ENCODE peak calls at places on chromosomes 5 and 9, in ten cellular contexts. S, L, D, G, P, A, H, N, T and C are unnamed samples.
A peak's percentile ranks its signal among the peaks of the same experiment; 100 is the strongest.

GRCh38 chr5:150540615-150541396 is 32.9 kb downstream of the NDST1 start:
- DNase-seq in S (peak; percentile 38), L (no peak), D (peak; percentile 72), G (peak; percentile 82), P (peak; percentile 96), A (no peak), H (peak; percentile 37), N (peak; percentile 49), T (peak; percentile 98), C (peak; percentile 93)

GRCh38 chr5:140576776-140577201 is 12.2 kb downstream of the SLC35A4 start:
- DNase-seq in S (no peak), L (no peak), D (no peak), G (peak; percentile 24), P (peak; percentile 31), A (no peak), H (no peak), N (no peak), T (peak; percentile 52), C (no peak)

GRCh38 chr9:16337322-16338029 is 533.0 kb downstream of the BNC2 start:
- DNase-seq in S (no peak), L (no peak), D (no peak), G (peak; percentile 89), P (peak; percentile 92), A (no peak), H (no peak), N (no peak), T (peak; percentile 63), C (peak; percentile 100)

GRCh38 chr5:38382898-38383297 is 124.5 kb downstream of the EGFLAM start:
- DNase-seq in S (peak; percentile 69), L (peak; percentile 78), D (peak; percentile 56), G (peak; percentile 72), P (peak; percentile 75), A (peak; percentile 54), H (peak; percentile 47), N (peak; percentile 14), T (peak; percentile 83), C (peak; percentile 73)

GRCh38 chr5:145811834-145812625 is 23.1 kb downstream of the PRELID2 start:
- DNase-seq in S (no peak), L (peak; percentile 24), D (no peak), G (peak; percentile 69), P (peak; percentile 66), A (no peak), H (no peak), N (no peak), T (peak; percentile 84), C (peak; percentile 53)

GRCh38 chr5:136814621-136815378 is 449.5 kb upstream of the TRPC7 start:
- DNase-seq in S (no peak), L (no peak), D (peak; percentile 34), G (no peak), P (peak; percentile 82), A (no peak), H (no peak), N (no peak), T (no peak), C (peak; percentile 91)

GRCh38 chr5:34658023-34658422 is 1.9 kb downstream of the RAI14 start:
- DNase-seq in S (no peak), L (no peak), D (no peak), G (no peak), P (peak; percentile 36), A (no peak), H (no peak), N (no peak), T (peak; percentile 64), C (peak; percentile 60)

GRCh38 chr5:77733130-77733529 is 43.0 kb downstream of the TBCA start:
- DNase-seq in S (no peak), L (no peak), D (no peak), G (no peak), P (peak; percentile 42), A (no peak), H (no peak), N (no peak), T (no peak), C (no peak)

DNA sequence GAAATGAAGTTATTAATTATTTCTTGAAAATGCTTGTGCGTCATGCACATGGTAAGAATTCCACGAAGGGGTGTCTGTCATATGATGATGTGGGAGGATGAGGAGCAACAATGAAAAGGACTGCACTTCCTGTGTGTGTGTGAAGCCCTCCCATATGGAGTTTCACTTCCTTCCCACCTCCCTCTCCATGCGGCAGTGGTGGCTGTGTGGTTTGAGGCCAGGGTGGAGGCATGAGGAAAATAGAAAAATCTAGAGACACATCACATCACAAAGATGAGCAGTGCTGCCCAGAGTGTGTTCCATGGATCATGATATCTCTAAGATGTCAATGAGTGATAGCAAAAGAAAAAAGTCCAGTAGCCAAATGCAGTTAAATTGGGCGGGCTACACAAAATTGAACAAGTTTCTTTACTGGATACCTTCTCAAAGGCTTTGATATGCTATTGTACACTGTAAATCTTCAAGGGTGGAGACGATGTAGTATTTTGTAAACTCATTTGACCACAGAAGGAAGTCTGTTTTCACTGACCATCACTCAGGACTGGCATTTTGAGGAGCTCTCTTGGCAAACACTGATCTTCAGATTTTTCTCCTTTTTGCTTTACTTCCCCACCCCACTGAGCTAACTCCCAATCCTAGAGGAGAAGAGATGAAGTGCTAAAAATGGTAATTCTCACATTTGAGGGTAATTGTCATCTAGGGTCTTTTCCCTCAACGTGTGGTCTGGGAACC is 55.7 kb upstream of the EQTN start:
- DNase-seq in S (no peak), L (no peak), D (no peak), G (no peak), P (no peak), A (no peak), H (no peak), N (no peak), T (no peak), C (no peak)
- H3K4me3 ChIP-seq in S (no peak overlapping the region), L (no peak overlapping the region), D (no peak overlapping the region), G (no peak overlapping the region), P (no peak overlapping the region), A (no peak overlapping the region), H (no peak overlapping the region), N (no peak overlapping the region), T (no peak overlapping the region), C (no peak overlapping the region)

GRCh38 chr9:4489562-4489918 is 728 bp upstream of the SLC1A1 start:
- DNase-seq in S (no peak), L (peak; percentile 9), D (no peak), G (no peak), P (peak; percentile 61), A (peak; percentile 34), H (no peak), N (no peak), T (peak; percentile 35), C (peak; percentile 24)
- H3K4me3 ChIP-seq in S (peak overlapping the region; percentile 89), L (peak overlapping the region; percentile 68), D (peak overlapping the region; percentile 92), G (peak overlapping the region; percentile 94), P (peak overlapping the region; percentile 85), A (peak overlapping the region; percentile 62), H (peak overlapping the region; percentile 85), N (peak overlapping the region; percentile 67), T (peak overlapping the region; percentile 75), C (peak overlapping the region; percentile 61)

DNA sequence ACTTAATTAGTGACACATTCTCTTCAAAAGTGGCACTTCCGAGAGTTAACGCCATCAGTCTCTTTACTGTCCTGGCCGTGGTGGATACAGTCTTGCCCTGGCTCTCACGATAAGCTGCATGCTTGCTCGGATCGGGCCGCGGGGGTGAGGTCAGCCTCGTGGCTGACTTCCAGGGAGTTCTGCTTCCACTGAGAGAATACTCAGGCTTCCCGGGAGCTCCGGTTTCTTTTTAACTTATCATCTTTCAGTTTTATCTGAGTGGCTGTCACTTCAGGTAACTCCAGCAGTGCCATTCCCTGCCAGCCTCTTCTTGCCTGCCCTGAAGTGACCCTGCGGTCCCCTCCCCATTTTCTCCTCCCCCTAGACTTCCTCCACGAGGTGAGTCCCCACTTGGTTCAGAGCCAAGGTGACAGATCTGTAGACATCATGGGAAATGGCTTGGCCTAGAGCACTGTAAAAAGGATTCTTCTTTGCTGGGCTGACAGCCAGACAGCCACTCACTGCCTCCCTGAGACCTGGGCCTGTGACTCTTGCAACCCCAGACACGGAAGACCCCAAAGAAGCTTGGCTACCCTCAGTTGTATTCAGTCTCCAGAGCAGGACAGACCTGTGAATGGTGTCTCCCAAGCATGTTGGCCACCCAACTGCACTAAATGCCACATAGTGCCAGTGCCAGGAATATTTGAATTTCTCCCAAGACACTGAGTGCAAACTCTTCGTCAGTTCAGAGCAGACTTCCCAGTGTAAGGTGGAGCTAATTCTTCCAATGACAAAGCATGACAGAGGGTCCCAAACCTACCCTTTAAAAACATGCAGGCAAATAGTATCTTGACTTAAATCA is 95.1 kb downstream of the DAPK1 start:
- DNase-seq in S (peak; percentile 80), L (peak; percentile 33), D (peak; percentile 75), G (no peak), P (peak; percentile 79), A (peak; percentile 78), H (peak; percentile 33), N (no peak), T (peak; percentile 72), C (peak; percentile 69)
- H3K4me3 ChIP-seq in S (no peak overlapping the region), L (no peak overlapping the region), D (peak overlapping the region; percentile 39), G (no peak overlapping the region), P (peak overlapping the region; percentile 31), A (no peak overlapping the region), H (no peak overlapping the region), N (no peak overlapping the region), T (no peak overlapping the region), C (no peak overlapping the region)

GRCh38 chr5:73214921-73215490 is 42.0 kb downstream of the TMEM174 start:
- DNase-seq in S (no peak), L (no peak), D (no peak), G (no peak), P (no peak), A (no peak), H (no peak), N (no peak), T (no peak), C (no peak)

GRCh38 chr5:73215525-73215890 is 42.5 kb downstream of the TMEM174 start:
- DNase-seq in S (no peak), L (no peak), D (no peak), G (no peak), P (peak; percentile 16), A (no peak), H (no peak), N (no peak), T (no peak), C (no peak)

GRCh38 chr5:73213566-73213998 is 40.6 kb downstream of the TMEM174 start:
- DNase-seq in S (peak; percentile 80), L (peak; percentile 84), D (no peak), G (no peak), P (peak; percentile 82), A (no peak), H (no peak), N (no peak), T (peak; percentile 93), C (peak; percentile 83)

GRCh38 chr5:73218552-73219171 is 45.7 kb downstream of the TMEM174 start:
- DNase-seq in S (no peak), L (no peak), D (no peak), G (peak; percentile 10), P (peak; percentile 70), A (no peak), H (no peak), N (no peak), T (peak; percentile 84), C (peak; percentile 57)

DNA sequence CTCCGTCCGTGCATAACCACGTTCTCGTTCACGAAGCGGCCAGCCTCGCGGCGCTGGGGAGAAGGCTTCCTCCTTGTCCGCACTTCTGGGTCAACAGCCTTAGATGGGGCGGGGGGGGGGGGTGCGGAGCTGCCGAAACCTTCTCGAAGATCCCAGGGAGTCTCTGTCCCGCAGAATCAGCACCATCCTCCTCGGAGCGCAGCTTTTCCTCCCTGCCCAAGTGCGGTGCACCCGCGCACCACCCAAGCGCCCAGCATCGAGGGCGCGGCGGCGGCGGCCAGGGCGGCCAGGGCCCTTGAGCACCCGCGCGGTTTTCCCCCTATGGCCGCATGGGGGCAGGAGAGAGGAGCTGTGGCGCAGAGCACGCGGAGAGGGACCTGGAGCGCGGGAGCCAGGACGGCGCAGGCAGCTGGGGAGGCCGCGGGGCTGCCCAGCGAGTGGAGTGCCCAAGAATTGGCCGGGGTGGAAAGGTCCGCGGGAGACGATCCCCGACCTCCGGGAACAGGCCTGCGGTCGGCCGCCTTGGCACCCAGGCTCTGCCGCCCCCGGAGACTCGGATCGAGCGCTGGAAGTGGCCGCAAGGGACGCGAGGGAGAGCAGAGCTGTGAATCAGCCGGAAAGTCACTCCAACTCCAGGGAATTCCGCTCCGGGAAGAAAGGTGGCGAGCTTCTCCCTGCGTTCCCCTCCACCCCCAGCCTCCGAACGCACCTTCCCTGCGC is 43.1 kb downstream of the TMEM174 start:
- DNase-seq in S (peak; percentile 91), L (peak; percentile 85), D (peak; percentile 73), G (peak; percentile 82), P (peak; percentile 73), A (peak; percentile 70), H (peak; percentile 83), N (no peak), T (peak; percentile 77), C (peak; percentile 59)
- H3K4me3 ChIP-seq in S (peak overlapping the region; percentile 32), L (peak overlapping the region; percentile 26), D (peak overlapping the region; percentile 50), G (peak overlapping the region; percentile 9), P (peak overlapping the region; percentile 60), A (peak overlapping the region; percentile 10), H (peak overlapping the region; percentile 16), N (peak overlapping the region; percentile 43), T (peak overlapping the region; percentile 59), C (peak overlapping the region; percentile 28)